ENCODE peak calls at places on chromosomes 5 and 9, in nine cellular contexts. One of them, this sample, is unnamed.

GRCh38 chr5:32601623-32602295 is 16.4 kb downstream of the SUB1 start:
- DNase-seq in CD4-positive, CD25-positive, alpha-beta regulatory T cell: no peak
- DNase-seq in Right ventricle myocardium inferior: no peak
- DNase-seq in omental fat pad: no peak
- DNase-seq in NCI-H748 treated with DMSO at 0.1 percent for 48 hours: no peak
- DNase-seq in T follicular helper cell: no peak
- DNase-seq in effector memory CD4-positive, alpha-beta T cell: no peak
- DNase-seq in spleen: no peak
- DNase-seq in iPS-NIHi11: no peak
- DNase-seq in this sample: no peak

GRCh38 chr5:123835421-123835820 is 323.4 kb downstream of the CSNK1G3 start:
- DNase-seq in NCI-H748 treated with DMSO at 0.1 percent for 48 hours: no peak
- DNase-seq in Right ventricle myocardium inferior: no peak
- DNase-seq in spleen: no peak
- DNase-seq in effector memory CD4-positive, alpha-beta T cell: no peak
- DNase-seq in CD4-positive, CD25-positive, alpha-beta regulatory T cell: no peak
- DNase-seq in omental fat pad: no peak
- DNase-seq in T follicular helper cell: no peak
- DNase-seq in iPS-NIHi11: no peak
- DNase-seq in this sample: no peak

GRCh38 chr9:93287189-93287552 is 103.2 kb downstream of the WNK2 start:
- DNase-seq in T follicular helper cell: no peak
- DNase-seq in effector memory CD4-positive, alpha-beta T cell: no peak
- DNase-seq in CD4-positive, CD25-positive, alpha-beta regulatory T cell: no peak
- DNase-seq in Right ventricle myocardium inferior: no peak
- DNase-seq in spleen: peak; percentile 44
- DNase-seq in iPS-NIHi11: no peak
- DNase-seq in NCI-H748 treated with DMSO at 0.1 percent for 48 hours: no peak
- DNase-seq in omental fat pad: no peak
- DNase-seq in this sample: no peak

GRCh38 chr9:113222482-113222841 is 1.1 kb downstream of the SLC31A1 start:
- DNase-seq in NCI-H748 treated with DMSO at 0.1 percent for 48 hours: no peak
- DNase-seq in CD4-positive, CD25-positive, alpha-beta regulatory T cell: no peak
- DNase-seq in T follicular helper cell: no peak
- DNase-seq in spleen: no peak
- DNase-seq in omental fat pad: no peak
- DNase-seq in Right ventricle myocardium inferior: no peak
- DNase-seq in iPS-NIHi11: no peak
- DNase-seq in effector memory CD4-positive, alpha-beta T cell: no peak
- DNase-seq in this sample: no peak

GRCh38 chr9:72960446-72960845 is 7.6 kb upstream of the ALDH1A1 start:
- DNase-seq in omental fat pad: no peak
- DNase-seq in NCI-H748 treated with DMSO at 0.1 percent for 48 hours: no peak
- DNase-seq in spleen: no peak
- DNase-seq in CD4-positive, CD25-positive, alpha-beta regulatory T cell: no peak
- DNase-seq in T follicular helper cell: no peak
- DNase-seq in effector memory CD4-positive, alpha-beta T cell: no peak
- DNase-seq in iPS-NIHi11: no peak
- DNase-seq in Right ventricle myocardium inferior: no peak
- DNase-seq in this sample: no peak

GRCh38 chr9:136886610-136887597 is 588 bp downstream of the TRAF2 start:
- DNase-seq in T follicular helper cell: peak; percentile 65
- DNase-seq in NCI-H748 treated with DMSO at 0.1 percent for 48 hours: no peak
- DNase-seq in iPS-NIHi11: peak; percentile 89
- DNase-seq in Right ventricle myocardium inferior: no peak
- DNase-seq in effector memory CD4-positive, alpha-beta T cell: no peak
- DNase-seq in omental fat pad: no peak
- DNase-seq in CD4-positive, CD25-positive, alpha-beta regulatory T cell: peak; percentile 29
- DNase-seq in spleen: no peak
- DNase-seq in this sample: peak; percentile 70

GRCh38 chr9:100222674-100223073 is 123.6 kb downstream of the INVS start:
- DNase-seq in T follicular helper cell: no peak
- DNase-seq in Right ventricle myocardium inferior: no peak
- DNase-seq in NCI-H748 treated with DMSO at 0.1 percent for 48 hours: no peak
- DNase-seq in effector memory CD4-positive, alpha-beta T cell: no peak
- DNase-seq in omental fat pad: no peak
- DNase-seq in spleen: no peak
- DNase-seq in iPS-NIHi11: no peak
- DNase-seq in CD4-positive, CD25-positive, alpha-beta regulatory T cell: no peak
- DNase-seq in this sample: no peak

GRCh38 chr5:135332519-135333150 is 66.4 kb downstream of the MACROH2A1 start:
- DNase-seq in NCI-H748 treated with DMSO at 0.1 percent for 48 hours: peak; percentile 27
- DNase-seq in spleen: no peak
- DNase-seq in T follicular helper cell: no peak
- DNase-seq in omental fat pad: no peak
- DNase-seq in effector memory CD4-positive, alpha-beta T cell: no peak
- DNase-seq in iPS-NIHi11: peak; percentile 84
- DNase-seq in Right ventricle myocardium inferior: no peak
- DNase-seq in CD4-positive, CD25-positive, alpha-beta regulatory T cell: no peak
- DNase-seq in this sample: no peak

GRCh38 chr5:145852990-145853389 is 17.8 kb upstream of the PRELID2 start:
- DNase-seq in Right ventricle myocardium inferior: no peak
- DNase-seq in T follicular helper cell: no peak
- DNase-seq in NCI-H748 treated with DMSO at 0.1 percent for 48 hours: no peak
- DNase-seq in CD4-positive, CD25-positive, alpha-beta regulatory T cell: no peak
- DNase-seq in effector memory CD4-positive, alpha-beta T cell: no peak
- DNase-seq in omental fat pad: no peak
- DNase-seq in iPS-NIHi11: no peak
- DNase-seq in spleen: no peak
- DNase-seq in this sample: no peak

GRCh38 chr5:169978744-169979143 is 1.6 kb downstream of the INSYN2B start:
- DNase-seq in Right ventricle myocardium inferior: no peak
- DNase-seq in omental fat pad: no peak
- DNase-seq in effector memory CD4-positive, alpha-beta T cell: no peak
- DNase-seq in T follicular helper cell: no peak
- DNase-seq in CD4-positive, CD25-positive, alpha-beta regulatory T cell: no peak
- DNase-seq in iPS-NIHi11: no peak
- DNase-seq in spleen: no peak
- DNase-seq in NCI-H748 treated with DMSO at 0.1 percent for 48 hours: no peak
- DNase-seq in this sample: no peak